ENCODE peak calls at places on chromosome 3, in six cellular contexts. G is CD8-positive, alpha-beta T cell; P is colonic mucosa; E is tibial nerve; L is stomach; U is endodermal cell. Y is an unnamed sample. For H3K9me3, the result is how much of the 10 kb centered on the place peaks cover.

GRCh38 chr3:52555056-52555455 is 18.7 kb downstream of the UQCC5 start:
- DNase-seq in G (no peak), P (no peak), E (no peak), L (no peak), U (no peak), Y (no peak)

GRCh38 chr3:42654331-42655201 is 1.1 kb downstream of the ZBTB47 start:
- DNase-seq in G (no peak), P (peak), E (no peak), L (peak), U (peak), Y (peak)

GRCh38 chr3:13125092-13126015 is 52.1 kb upstream of the IQSEC1 start:
- DNase-seq in G (no peak), P (no peak), E (no peak), L (no peak), U (peak), Y (no peak)

GRCh38 chr3:197001106-197001971 is 28.3 kb downstream of the MELTF start:
- DNase-seq in G (no peak), P (no peak), E (no peak), L (no peak), U (no peak), Y (peak)

GRCh38 chr3:123713211-123713610 is 128.4 kb upstream of the HACD2 start:
- DNase-seq in G (no peak), P (no peak), E (no peak), L (no peak), U (no peak), Y (no peak)

GRCh38 chr3:48739955-48740823 is 23.2 kb upstream of the IP6K2 start:
- DNase-seq in G (peak), P (peak), E (peak), L (peak), U (peak), Y (peak)

GRCh38 chr3:50340404-50341329 is at the start of gene RASSF1:
- DNase-seq in G (peak), P (peak), E (peak), L (peak), U (peak), Y (peak)

GRCh38 chr3:65265511-65265910 is 577.7 kb upstream of the ADAMTS9 start:
- DNase-seq in G (no peak), P (no peak), E (no peak), L (no peak), U (no peak), Y (no peak)

GRCh38 chr3:69417541-69418078 is 31.7 kb upstream of the FRMD4B start:
- DNase-seq in G (no peak), P (no peak), E (no peak), L (no peak), U (no peak), Y (no peak)

GRCh38 chr3:140469491-140469890 is 208.4 kb upstream of the TRIM42 start:
- DNase-seq in G (no peak), P (no peak), E (no peak), L (no peak), U (peak), Y (no peak)

GRCh38 chr3:103295974-103296570 is 861.3 kb downstream of the ZPLD1 start:
- DNase-seq in G (no peak), P (no peak), E (no peak), L (no peak), U (no peak), Y (no peak)

GRCh38 chr3:114706591-114707224 is 412.9 kb downstream of the TIGIT start:
- DNase-seq in G (no peak), P (peak), E (no peak), L (no peak), U (peak), Y (no peak)

GRCh38 chr3:86249833-86250232 is 741.1 kb downstream of the VGLL3 start:
- DNase-seq in G (no peak), P (no peak), E (no peak), L (no peak), U (no peak), Y (no peak)

GRCh38 chr3:70090322-70090913 is 90.9 kb downstream of the SAMMSON start:
- DNase-seq in G (no peak), P (no peak), E (no peak), L (no peak), U (no peak), Y (no peak)

GRCh38 chr3:115280531-115280930 is 133.4 kb upstream of the ZBTB20 start:
- DNase-seq in G (no peak), P (no peak), E (no peak), L (no peak), U (no peak), Y (no peak)

GRCh38 chr3:182027366-182027765 is 315.6 kb downstream of the SOX2 start:
- DNase-seq in G (no peak), P (no peak), E (no peak), L (no peak), U (no peak), Y (no peak)

GRCh38 chr3:50177346-50177745 is 14.1 kb upstream of the GNAT1 start:
- DNase-seq in G (no peak), P (peak), E (peak), L (no peak), U (no peak), Y (no peak)

GRCh38 chr3:71893120-71893519 is 108.2 kb upstream of the PROK2 start:
- DNase-seq in G (no peak), P (no peak), E (no peak), L (no peak), U (no peak), Y (no peak)

GRCh38 chr3:122063908-122064307 is 8.7 kb downstream of the CD86 start:
- DNase-seq in G (no peak), P (no peak), E (no peak), L (no peak), U (no peak), Y (no peak)

GRCh38 chr3:62003833-62004232 is 369.5 kb downstream of the FEZF2 start:
- DNase-seq in G (no peak), P (no peak), E (no peak), L (no peak), U (no peak), Y (no peak)

GRCh38 chr3:156702367-156702766 is 28.0 kb downstream of the TIPARP start:
- DNase-seq in G (no peak), P (no peak), E (no peak), L (no peak), U (no peak), Y (no peak)

GRCh38 chr3:124886168-124887051 is 755 bp downstream of the ITGB5 start:
- DNase-seq in G (peak), P (peak), E (no peak), L (peak), U (peak), Y (peak)

GRCh38 chr3:107222927-107223326 is 154.3 kb upstream of the CCDC54 start:
- DNase-seq in G (no peak), P (no peak), E (no peak), L (no peak), U (no peak), Y (no peak)

GRCh38 chr3:60229502-60229901 is 1021.8 kb downstream of the FHIT start:
- DNase-seq in G (no peak), P (no peak), E (no peak), L (no peak), U (no peak), Y (no peak)

GRCh38 chr3:105417538-105418289 is 51.0 kb downstream of the ALCAM start:
- DNase-seq in G (no peak), P (no peak), E (no peak), L (no peak), U (no peak), Y (no peak)

GRCh38 chr3:197339841-197340520 is 41.6 kb upstream of the DLG1 start:
- DNase-seq in G (peak), P (peak), E (no peak), L (no peak), U (peak), Y (no peak)

GRCh38 chr3:183548262-183548769 is 7.2 kb downstream of the KLHL6 start:
- DNase-seq in G (no peak), P (no peak), E (no peak), L (no peak), U (peak), Y (no peak)

GRCh38 chr3:51937014-51937413 is 4.7 kb downstream of the RRP9 start:
- DNase-seq in G (no peak), P (no peak), E (no peak), L (peak), U (no peak), Y (no peak)

GRCh38 chr3:15557511-15557946 is 36.0 kb upstream of the COLQ start:
- DNase-seq in G (peak), P (peak), E (no peak), L (peak), U (peak), Y (no peak)

GRCh38 chr3:105584351-105584790 is 217.7 kb downstream of the ALCAM start:
- DNase-seq in G (no peak), P (no peak), E (no peak), L (no peak), U (peak), Y (no peak)

GRCh38 chr3:147397911-147398809 is 8.2 kb downstream of the ZIC4 start:
- DNase-seq in G (no peak), P (no peak), E (no peak), L (no peak), U (peak), Y (no peak)
- H3K9me3 ChIP-seq in G (under half), P (under half), E (under half), L (under half), U (under half), Y (under half)

GRCh38 chr3:58690490-58690889 is 23.9 kb upstream of the FAM3D start:
- DNase-seq in G (no peak), P (no peak), E (no peak), L (no peak), U (no peak), Y (no peak)

GRCh38 chr3:58692484-58692883 is 25.9 kb upstream of the FAM3D start:
- DNase-seq in G (no peak), P (no peak), E (no peak), L (no peak), U (no peak), Y (no peak)

GRCh38 chr3:58688563-58688962 is 22.0 kb upstream of the FAM3D start:
- DNase-seq in G (no peak), P (peak), E (no peak), L (no peak), U (no peak), Y (no peak)

GRCh38 chr3:58693929-58694850 is 27.6 kb upstream of the FAM3D start:
- DNase-seq in G (no peak), P (no peak), E (no peak), L (no peak), U (no peak), Y (no peak)

GRCh38 chr3:58691997-58692396 is 25.4 kb upstream of the FAM3D start:
- DNase-seq in G (no peak), P (no peak), E (no peak), L (no peak), U (no peak), Y (no peak)
- H3K9me3 ChIP-seq in G (under half), P (under half), E (under half), L (under half), U (half or more), Y (under half)

GRCh38 chr3:33706056-33706455 is 12.0 kb downstream of the CLASP2 start:
- DNase-seq in G (no peak), P (no peak), E (no peak), L (no peak), U (no peak), Y (no peak)
- H3K9me3 ChIP-seq in G (under half), P (under half), E (under half), L (under half), U (under half), Y (under half)

GRCh38 chr3:44568561-44568960 is 13.6 kb downstream of the ZKSCAN7 start:
- DNase-seq in G (no peak), P (no peak), E (no peak), L (no peak), U (no peak), Y (no peak)
- H3K9me3 ChIP-seq in G (under half), P (under half), E (half or more), L (half or more), U (under half), Y (under half)